ENCODE peak calls at places on chromosomes 3 and 15, in seven cellular contexts. V, P, S, Q, H, I and G are unnamed samples.

GRCh38 chr15:37793851-37794250 is 140.6 kb upstream of the TMCO5A start:
- DNase-seq in V (no peak), P (no peak), S (peak; percentile 53), Q (no peak), H (no peak), I (no peak), G (no peak)

GRCh38 chr3:27883266-27883665 is 161.1 kb upstream of the EOMES start:
- DNase-seq in V (no peak), P (no peak), S (peak; percentile 57), Q (no peak), H (no peak), I (no peak), G (no peak)

GRCh38 chr15:54277834-54278233 is 299.6 kb downstream of the UNC13C start:
- DNase-seq in V (no peak), P (no peak), S (no peak), Q (no peak), H (no peak), I (no peak), G (no peak)

GRCh38 chr3:65732060-65732933 is 306.4 kb downstream of the MAGI1 start:
- DNase-seq in V (peak; percentile 1), P (no peak), S (peak; percentile 82), Q (peak; percentile 51), H (peak; percentile 4), I (no peak), G (peak; percentile 54)

GRCh38 chr3:102238362-102238761 is 196.5 kb upstream of the ZPLD1 start:
- DNase-seq in V (no peak), P (no peak), S (peak; percentile 36), Q (no peak), H (no peak), I (peak; percentile 61), G (no peak)

GRCh38 chr3:194985031-194985578 is 285.9 kb downstream of the XXYLT1 start:
- DNase-seq in V (no peak), P (no peak), S (peak; percentile 97), Q (no peak), H (no peak), I (peak; percentile 94), G (peak; percentile 46)

GRCh38 chr15:38549222-38549621 is 15.4 kb downstream of the RASGRP1 start:
- DNase-seq in V (no peak), P (no peak), S (no peak), Q (no peak), H (no peak), I (no peak), G (no peak)

GRCh38 chr15:76140069-76140454 is 80.3 kb downstream of the TMEM266 start:
- DNase-seq in V (no peak), P (no peak), S (peak; percentile 41), Q (no peak), H (no peak), I (peak; percentile 67), G (no peak)

GRCh38 chr3:46468758-46469600 is 4.3 kb upstream of the LTF start:
- DNase-seq in V (no peak), P (no peak), S (no peak), Q (no peak), H (no peak), I (peak; percentile 7), G (no peak)